ENCODE peak calls at places on chromosomes 5 and 9, in four cellular contexts. U is tibial artery, I is germinal center, Z is BJ. R is an unnamed sample.

GRCh38 chr9:110069326-110070248 is 138.4 kb downstream of the C9orf152 start:
- DNase-seq in U (peak), Z (peak), I (no peak), R (peak)

GRCh38 chr9:133437753-133438531 is 15.8 kb downstream of the ADAMTS13 start:
- DNase-seq in Z (no peak), U (no peak), I (no peak), R (no peak)

GRCh38 chr5:171600736-171601265 is 181.4 kb downstream of the FGF18 start:
- DNase-seq in U (peak), I (no peak), Z (no peak), R (no peak)

GRCh38 chr5:6713274-6714181 is at the start of gene TENT4A:
- DNase-seq in Z (no peak), I (peak), U (no peak), R (no peak)

GRCh38 chr5:121384359-121384758 is 467.3 kb upstream of the FTMT start:
- DNase-seq in Z (no peak), U (no peak), I (no peak), R (no peak)

GRCh38 chr5:73233461-73234151 is 60.6 kb downstream of the TMEM174 start:
- DNase-seq in I (no peak), U (no peak), Z (no peak), R (no peak)

GRCh38 chr5:31194892-31195291 is 1.4 kb downstream of the CDH6 start:
- DNase-seq in U (no peak), I (no peak), Z (no peak), R (no peak)

GRCh38 chr5:179267671-179268071 is 77.6 kb downstream of the ADAMTS2 start:
- DNase-seq in I (no peak), Z (no peak), U (peak), R (no peak)

GRCh38 chr5:162323471-162323870 is 255.9 kb downstream of the GABRG2 start:
- DNase-seq in I (no peak), Z (no peak), U (no peak), R (no peak)

GRCh38 chr5:143200781-143201398 is 202.6 kb downstream of the NR3C1 start:
- DNase-seq in Z (no peak), I (no peak), U (peak), R (peak)

GRCh38 chr9:93036887-93037475 is 21.5 kb upstream of the SUSD3 start:
- DNase-seq in I (no peak), U (no peak), Z (no peak), R (no peak)

GRCh38 chr5:149210229-149210628 is 61.4 kb upstream of the AFAP1L1 start:
- DNase-seq in I (no peak), U (no peak), Z (no peak), R (no peak)

GRCh38 chr9:116151199-116151598 is 2.4 kb upstream of the PAPPA start:
- DNase-seq in I (no peak), U (no peak), Z (no peak), R (no peak)

GRCh38 chr5:64869419-64869818 is 100.7 kb downstream of the CWC27 start:
- DNase-seq in U (no peak), Z (peak), I (no peak), R (peak)

GRCh38 chr9:94490465-94490864 is 64.4 kb upstream of the PCAT7 start:
- DNase-seq in Z (no peak), I (no peak), U (no peak), R (no peak)

GRCh38 chr5:176658007-176658599 is 10.8 kb downstream of the TSPAN17 start:
- DNase-seq in I (peak), Z (no peak), U (peak), R (peak)

GRCh38 chr5:104084896-104085295 is 522.3 kb upstream of the NUDT12 start:
- DNase-seq in Z (no peak), I (no peak), U (no peak), R (no peak)

GRCh38 chr5:139655727-139656271 is 7.7 kb downstream of the CXXC5 start:
- DNase-seq in I (no peak), U (peak), Z (no peak), R (no peak)

GRCh38 chr5:165559645-165560044 is 2054.2 kb downstream of the MAT2B start:
- DNase-seq in U (no peak), I (no peak), Z (no peak), R (no peak)

GRCh38 chr5:52269853-52270252 is 517.9 kb upstream of the ITGA1 start:
- DNase-seq in I (no peak), U (no peak), Z (no peak), R (no peak)

GRCh38 chr5:51433052-51433710 is 49.9 kb downstream of the ISL1 start:
- DNase-seq in I (no peak), U (no peak), Z (no peak), R (no peak)

GRCh38 chr9:91820949-91821880 is 128.8 kb downstream of the ROR2 start:
- DNase-seq in U (no peak), I (no peak), Z (no peak), R (no peak)

GRCh38 chr5:153619706-153620105 is 129.2 kb downstream of the GRIA1 start:
- DNase-seq in I (no peak), Z (no peak), U (no peak), R (no peak)

GRCh38 chr5:170791325-170791954 is 7.9 kb downstream of the GABRP start:
- DNase-seq in U (peak), Z (no peak), I (peak), R (peak)

GRCh38 chr5:10689391-10690081 is 71.5 kb downstream of the DAP start:
- DNase-seq in Z (no peak), I (peak), U (no peak), R (no peak)

GRCh38 chr9:108645520-108645919 is 210.3 kb downstream of the ACTL7B start:
- DNase-seq in Z (no peak), U (no peak), I (no peak), R (no peak)

GRCh38 chr9:94867842-94868312 is 141.4 kb downstream of the AOPEP start:
- DNase-seq in U (no peak), I (no peak), Z (peak), R (peak)

GRCh38 chr5:142753114-142753764 is 16.9 kb upstream of the ARHGAP26 start:
- DNase-seq in I (no peak), Z (no peak), U (peak), R (no peak)

R was measured in AG09319.